ENCODE peak calls at places on chromosome 7, in five cellular contexts. One of them, this sample, is unnamed.

GRCh38 chr7:112084506-112084905 is 121.7 kb downstream of the DOCK4 start:
- DNase-seq in K562: no peak
- DNase-seq in GM23338: no peak
- DNase-seq in A549: no peak
- DNase-seq in GM12878: peak
- DNase-seq in this sample: no peak

GRCh38 chr7:5309146-5309545 is 26.4 kb downstream of the SLC29A4 start:
- DNase-seq in K562: no peak
- DNase-seq in GM23338: no peak
- DNase-seq in A549: no peak
- DNase-seq in GM12878: no peak
- DNase-seq in this sample: no peak

GRCh38 chr7:7152315-7152714 is 30.0 kb upstream of the C1GALT1 start:
- DNase-seq in K562: no peak
- DNase-seq in GM23338: no peak
- DNase-seq in A549: no peak
- DNase-seq in GM12878: no peak
- DNase-seq in this sample: no peak

GRCh38 chr7:143345428-143345900 is 17.0 kb downstream of the FAM131B start:
- DNase-seq in K562: peak
- DNase-seq in GM23338: peak
- DNase-seq in A549: peak
- DNase-seq in GM12878: no peak
- DNase-seq in this sample: no peak

GRCh38 chr7:23347007-23347681 is 48.0 kb downstream of the MALSU1 start:
- DNase-seq in K562: peak
- DNase-seq in GM23338: no peak
- DNase-seq in A549: no peak
- DNase-seq in GM12878: no peak
- DNase-seq in this sample: no peak

GRCh38 chr7:93894426-93894825 is 3.9 kb upstream of the TFPI2 start:
- DNase-seq in K562: no peak
- DNase-seq in GM23338: no peak
- DNase-seq in A549: no peak
- DNase-seq in GM12878: no peak
- DNase-seq in this sample: no peak

GRCh38 chr7:38506004-38506403 is 125.2 kb downstream of the AMPH start:
- DNase-seq in K562: no peak
- DNase-seq in GM23338: no peak
- DNase-seq in A549: no peak
- DNase-seq in GM12878: no peak
- DNase-seq in this sample: no peak

GRCh38 chr7:45073843-45074737 is 14.7 kb downstream of the NACAD start:
- DNase-seq in K562: no peak
- DNase-seq in GM23338: no peak
- DNase-seq in A549: no peak
- DNase-seq in GM12878: no peak
- DNase-seq in this sample: no peak

GRCh38 chr7:71131753-71132520 is at the start of gene GALNT17:
- DNase-seq in K562: no peak
- DNase-seq in GM23338: peak
- DNase-seq in A549: no peak
- DNase-seq in GM12878: no peak
- DNase-seq in this sample: no peak

GRCh38 chr7:71132521-71133231 is 732 bp downstream of the GALNT17 start:
- DNase-seq in K562: no peak
- DNase-seq in GM23338: peak
- DNase-seq in A549: no peak
- DNase-seq in GM12878: no peak
- DNase-seq in this sample: no peak

GRCh38 chr7:71130280-71130679 is 1.7 kb upstream of the GALNT17 start:
- DNase-seq in K562: no peak
- DNase-seq in GM23338: no peak
- DNase-seq in A549: no peak
- DNase-seq in GM12878: no peak
- DNase-seq in this sample: no peak

GRCh38 chr7:71133232-71133622 is 1.3 kb downstream of the GALNT17 start:
- DNase-seq in K562: no peak
- DNase-seq in GM23338: peak
- DNase-seq in A549: no peak
- DNase-seq in GM12878: no peak
- DNase-seq in this sample: no peak

DNA sequence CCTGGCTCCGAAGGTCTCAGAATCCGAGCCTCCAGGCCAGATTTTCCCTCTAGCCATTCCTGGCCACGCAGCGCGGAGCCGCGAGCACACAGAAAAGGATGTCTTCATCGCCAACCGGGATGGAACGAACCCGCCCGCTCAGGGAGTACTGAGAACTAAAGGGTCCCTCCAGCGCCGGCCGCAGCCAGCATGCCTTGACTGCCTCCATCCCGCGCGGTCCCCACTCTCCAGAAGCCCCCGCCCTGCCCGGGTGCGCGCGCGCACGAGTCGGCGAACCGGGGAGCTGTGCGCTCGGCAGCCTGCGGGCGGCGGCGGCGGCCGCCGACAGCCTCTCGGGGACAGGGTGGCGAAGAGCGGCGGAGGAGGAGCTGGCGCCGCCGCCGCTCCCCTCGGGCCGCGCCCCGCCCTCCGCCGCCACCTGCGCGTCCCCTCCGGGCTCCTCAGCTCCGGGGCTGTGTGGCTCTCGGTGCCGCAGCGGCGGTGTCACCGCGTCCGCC is 640 bp upstream of the GALNT17 start:
- DNase-seq in K562: no peak
- DNase-seq in GM23338: peak
- DNase-seq in A549: no peak
- DNase-seq in GM12878: no peak
- DNase-seq in this sample: no peak
- TF ChIP-seq JUNB in K562: no peak
- TF ChIP-seq JUNB in GM23338: no peak
- TF ChIP-seq JUNB in A549: no peak
- TF ChIP-seq JUNB in GM12878: no peak
- TF ChIP-seq JUNB in this sample: no peak

DNA sequence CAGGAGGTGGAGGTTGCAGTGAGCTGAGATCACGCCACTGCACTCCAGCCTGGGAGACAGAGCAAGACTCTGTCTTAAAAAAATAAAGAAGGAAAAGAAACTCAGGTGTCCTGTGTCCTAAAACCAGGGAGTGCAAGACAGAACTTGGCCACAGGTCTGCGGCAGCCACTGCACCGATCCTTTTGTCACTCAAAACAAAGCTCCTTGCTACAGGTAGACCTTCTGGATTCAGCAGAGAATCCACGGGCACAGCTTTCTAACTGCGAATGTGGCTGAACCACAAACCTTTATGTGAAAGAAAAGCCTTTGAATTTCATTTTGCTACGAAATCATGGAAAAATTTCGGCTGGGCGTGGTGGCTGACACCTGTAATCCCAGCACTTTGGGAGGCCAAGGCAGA is 634.9 kb downstream of the CALN1 start:
- DNase-seq in K562: no peak
- DNase-seq in GM23338: no peak
- DNase-seq in A549: no peak
- DNase-seq in GM12878: no peak
- DNase-seq in this sample: no peak
- TF ChIP-seq JUNB in K562: no peak
- TF ChIP-seq JUNB in GM23338: no peak
- TF ChIP-seq JUNB in A549: no peak
- TF ChIP-seq JUNB in GM12878: no peak
- TF ChIP-seq JUNB in this sample: no peak

DNA sequence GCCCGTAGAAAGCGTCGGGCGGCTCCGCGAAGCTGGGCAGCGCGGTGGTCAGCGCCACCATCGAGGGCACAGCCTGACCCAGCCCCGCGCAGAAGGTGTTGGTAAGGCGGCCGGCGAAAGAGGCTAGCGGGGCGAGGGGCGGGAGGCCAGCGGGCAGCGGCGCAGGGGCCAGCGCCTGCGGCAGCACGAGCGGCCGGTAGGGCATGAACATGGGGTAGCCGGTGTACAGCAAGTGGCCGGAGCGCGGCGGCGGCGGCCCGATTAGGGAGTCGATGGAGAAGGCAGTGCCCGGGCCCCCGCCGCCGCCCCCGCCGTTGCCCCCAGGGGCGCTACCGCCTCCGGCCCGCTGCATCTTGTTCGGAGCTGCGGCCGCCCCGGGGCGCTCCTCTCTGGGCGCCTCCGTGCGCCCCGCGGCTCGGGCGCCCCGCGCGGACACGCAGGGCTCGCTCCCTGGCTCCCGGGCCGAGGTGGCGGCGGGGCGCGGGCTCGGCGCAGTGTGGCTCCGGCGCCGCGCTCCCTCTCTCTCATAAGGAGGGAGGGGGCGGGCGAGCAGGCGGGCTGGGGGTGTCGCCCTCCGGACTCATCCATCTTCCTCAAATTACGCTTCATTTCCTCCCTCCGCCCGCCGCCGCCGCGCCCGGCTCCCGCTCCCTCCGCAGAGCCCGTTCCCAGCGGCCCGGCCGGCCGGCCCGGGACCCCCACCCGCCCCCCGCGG is at the start of gene GBX1:
- DNase-seq in K562: peak
- DNase-seq in GM23338: peak
- DNase-seq in A549: peak
- DNase-seq in GM12878: no peak
- DNase-seq in this sample: no peak
- TF ChIP-seq JUNB in K562: no peak
- TF ChIP-seq JUNB in GM23338: no peak
- TF ChIP-seq JUNB in A549: no peak
- TF ChIP-seq JUNB in GM12878: no peak
- TF ChIP-seq JUNB in this sample: no peak

GRCh38 chr7:158614695-158615094 is 27.1 kb upstream of the PTPRN2 start:
- DNase-seq in K562: no peak
- DNase-seq in GM23338: no peak
- DNase-seq in A549: no peak
- DNase-seq in GM12878: no peak
- DNase-seq in this sample: no peak

GRCh38 chr7:158620418-158620817 is 32.8 kb upstream of the PTPRN2 start:
- DNase-seq in K562: no peak
- DNase-seq in GM23338: no peak
- DNase-seq in A549: no peak
- DNase-seq in GM12878: no peak
- DNase-seq in this sample: no peak

GRCh38 chr7:158618745-158619140 is 31.1 kb upstream of the PTPRN2 start:
- DNase-seq in K562: no peak
- DNase-seq in GM23338: no peak
- DNase-seq in A549: no peak
- DNase-seq in GM12878: no peak
- DNase-seq in this sample: no peak

GRCh38 chr7:158616050-158616449 is 28.4 kb upstream of the PTPRN2 start:
- DNase-seq in K562: no peak
- DNase-seq in GM23338: no peak
- DNase-seq in A549: no peak
- DNase-seq in GM12878: no peak
- DNase-seq in this sample: no peak

GRCh38 chr7:158617737-158618128 is 30.1 kb upstream of the PTPRN2 start:
- DNase-seq in K562: no peak
- DNase-seq in GM23338: peak
- DNase-seq in A549: no peak
- DNase-seq in GM12878: no peak
- DNase-seq in this sample: no peak
- TF ChIP-seq JUNB in K562: no peak
- TF ChIP-seq JUNB in GM23338: no peak
- TF ChIP-seq JUNB in A549: no peak
- TF ChIP-seq JUNB in GM12878: no peak
- TF ChIP-seq JUNB in this sample: no peak

This sample was measured in HepG2.